ENCODE peak calls at places on chromosomes 11 and 22, in eight cellular contexts. Z is stomach, O is ovary, I is tibial nerve, W is esophagus muscularis mucosa, Y is K562, H is H1, R is sigmoid colon. G is an unnamed sample.

GRCh38 chr11:67277231-67277961 is 11.1 kb downstream of the GRK2 start:
- DNase-seq in Z (peak), O (peak), I (peak), W (peak), Y (peak), H (peak), R (peak), G (peak)

GRCh38 chr11:2462986-2463765 is 18.4 kb downstream of the KCNQ1 start:
- DNase-seq in Z (peak), O (peak), I (no peak), W (no peak), Y (no peak), H (no peak), R (peak), G (peak)

GRCh38 chr11:118435233-118435892 is 929 bp upstream of the KMT2A start:
- DNase-seq in Z (peak), O (peak), I (peak), W (no peak), Y (peak), H (peak), R (peak), G (peak)

GRCh38 chr11:27557223-27557622 is 50.7 kb upstream of the LIN7C start:
- DNase-seq in Z (no peak), O (no peak), I (no peak), W (no peak), Y (no peak), H (no peak), R (no peak), G (no peak)

GRCh38 chr22:33274214-33274828 is 216.1 kb upstream of the SYN3 start:
- DNase-seq in Z (no peak), O (no peak), I (peak), W (no peak), Y (peak), H (peak), R (no peak), G (peak)

GRCh38 chr11:100778386-100778785 is 91.3 kb downstream of the ARHGAP42 start:
- DNase-seq in Z (no peak), O (no peak), I (no peak), W (no peak), Y (no peak), H (no peak), R (no peak), G (no peak)

GRCh38 chr11:37748641-37749040 is 1150.6 kb upstream of the RAG2 start:
- DNase-seq in Z (no peak), O (no peak), I (no peak), W (no peak), Y (no peak), H (no peak), R (no peak), G (no peak)

GRCh38 chr22:18044548-18045271 is 20.3 kb upstream of the MICAL3 start:
- DNase-seq in Z (peak), O (peak), I (peak), W (no peak), Y (no peak), H (no peak), R (no peak), G (no peak)

GRCh38 chr11:118364956-118365615 is 5.7 kb downstream of the UBE4A start:
- DNase-seq in Z (no peak), O (no peak), I (no peak), W (no peak), Y (no peak), H (no peak), R (no peak), G (no peak)

GRCh38 chr11:70483077-70483861 is 84.9 kb downstream of the CTTN start:
- DNase-seq in Z (peak), O (no peak), I (peak), W (no peak), Y (peak), H (no peak), R (no peak), G (peak)

GRCh38 chr22:30238136-30238535 is 8.4 kb downstream of the LIF start:
- DNase-seq in Z (no peak), O (no peak), I (no peak), W (no peak), Y (no peak), H (no peak), R (no peak), G (no peak)

GRCh38 chr11:113888848-113889247 is 13.5 kb upstream of the USP28 start:
- DNase-seq in Z (no peak), O (no peak), I (no peak), W (no peak), Y (no peak), H (no peak), R (no peak), G (no peak)
- TF ChIP-seq POLR2A in Z (no peak), O (no peak), I (no peak), W (no peak), Y (no peak), H (no peak), R (no peak), G (no peak)

GRCh38 chr11:74723511-74723910 is 7.7 kb downstream of the CHRDL2 start:
- DNase-seq in Z (no peak), O (no peak), I (no peak), W (no peak), Y (no peak), H (no peak), R (no peak), G (no peak)

GRCh38 chr11:74721479-74721835 is 9.8 kb downstream of the CHRDL2 start:
- DNase-seq in Z (no peak), O (no peak), I (no peak), W (no peak), Y (no peak), H (no peak), R (no peak), G (no peak)

GRCh38 chr11:74717211-74717997 is 13.8 kb downstream of the CHRDL2 start:
- DNase-seq in Z (no peak), O (no peak), I (no peak), W (no peak), Y (no peak), H (no peak), R (no peak), G (no peak)

GRCh38 chr11:74719011-74719410 is 12.2 kb downstream of the CHRDL2 start:
- DNase-seq in Z (no peak), O (no peak), I (no peak), W (no peak), Y (no peak), H (no peak), R (no peak), G (no peak)

DNA sequence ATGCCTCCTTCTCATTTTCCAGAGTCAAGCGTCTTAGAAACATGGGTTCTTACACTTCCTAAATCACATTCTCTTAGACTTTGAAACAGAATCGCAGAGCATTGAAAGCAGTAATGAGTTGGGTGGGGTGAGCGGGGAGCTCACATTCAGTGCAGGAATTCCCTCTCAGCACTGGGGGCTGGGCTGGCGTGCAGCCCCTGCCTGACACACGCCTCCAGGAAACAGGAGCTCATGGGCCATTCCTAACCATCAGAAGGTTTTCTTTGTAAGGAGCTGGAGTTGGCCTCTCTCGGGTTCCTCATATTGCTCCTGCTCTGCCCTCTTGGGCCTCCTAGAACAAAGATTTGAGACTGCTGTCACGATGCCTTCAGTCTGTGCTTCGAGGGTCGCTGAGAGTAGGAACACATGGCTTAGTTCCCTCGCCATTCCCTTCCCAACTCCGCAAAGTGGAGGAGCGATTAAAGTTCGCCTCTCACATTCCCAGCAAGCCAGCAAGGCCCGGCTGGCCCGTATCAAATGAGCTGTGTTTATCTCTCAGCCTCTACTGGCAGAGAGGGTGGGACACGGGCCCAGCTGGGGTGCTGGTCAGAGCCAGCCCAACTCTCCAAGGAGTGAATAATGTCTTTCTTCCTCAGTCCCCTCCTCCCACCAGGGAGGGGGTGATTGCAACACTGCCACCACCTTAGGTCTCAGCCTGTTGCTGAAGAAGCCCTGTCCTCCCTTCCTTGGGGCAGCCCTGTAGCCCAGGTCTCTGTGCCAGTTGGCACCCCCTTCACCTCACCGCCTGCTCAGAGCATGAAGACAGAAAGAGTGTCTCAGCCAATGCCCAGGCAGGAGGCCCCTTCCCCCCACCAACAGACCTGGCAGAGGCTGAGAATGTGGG is 10.4 kb downstream of the CHRDL2 start:
- DNase-seq in Z (peak), O (peak), I (no peak), W (peak), Y (no peak), H (no peak), R (peak), G (peak)
- TF ChIP-seq EP300 in Z (peak), O (no peak), I (peak), W (no peak), Y (no peak), H (no peak), R (peak), G (no peak)

GRCh38 chr11:87043894-87044293 is 6.2 kb downstream of the TMEM135 start:
- DNase-seq in Z (no peak), O (no peak), I (no peak), W (no peak), Y (no peak), H (no peak), R (no peak), G (no peak)

GRCh38 chr11:87046824-87047223 is 9.1 kb downstream of the TMEM135 start:
- DNase-seq in Z (no peak), O (no peak), I (no peak), W (no peak), Y (no peak), H (no peak), R (no peak), G (no peak)
- TF ChIP-seq POLR2A in Z (no peak), O (no peak), I (no peak), W (no peak), Y (no peak), H (no peak), R (no peak), G (no peak)

GRCh38 chr11:62791501-62792192 is at the start of gene TMEM223:
- DNase-seq in Z (peak), O (peak), I (peak), W (peak), Y (peak), H (peak), R (peak), G (peak)
- TF ChIP-seq EP300 in Z (no peak), O (no peak), I (peak), W (no peak), Y (no peak), H (no peak), R (no peak), G (no peak)

DNA sequence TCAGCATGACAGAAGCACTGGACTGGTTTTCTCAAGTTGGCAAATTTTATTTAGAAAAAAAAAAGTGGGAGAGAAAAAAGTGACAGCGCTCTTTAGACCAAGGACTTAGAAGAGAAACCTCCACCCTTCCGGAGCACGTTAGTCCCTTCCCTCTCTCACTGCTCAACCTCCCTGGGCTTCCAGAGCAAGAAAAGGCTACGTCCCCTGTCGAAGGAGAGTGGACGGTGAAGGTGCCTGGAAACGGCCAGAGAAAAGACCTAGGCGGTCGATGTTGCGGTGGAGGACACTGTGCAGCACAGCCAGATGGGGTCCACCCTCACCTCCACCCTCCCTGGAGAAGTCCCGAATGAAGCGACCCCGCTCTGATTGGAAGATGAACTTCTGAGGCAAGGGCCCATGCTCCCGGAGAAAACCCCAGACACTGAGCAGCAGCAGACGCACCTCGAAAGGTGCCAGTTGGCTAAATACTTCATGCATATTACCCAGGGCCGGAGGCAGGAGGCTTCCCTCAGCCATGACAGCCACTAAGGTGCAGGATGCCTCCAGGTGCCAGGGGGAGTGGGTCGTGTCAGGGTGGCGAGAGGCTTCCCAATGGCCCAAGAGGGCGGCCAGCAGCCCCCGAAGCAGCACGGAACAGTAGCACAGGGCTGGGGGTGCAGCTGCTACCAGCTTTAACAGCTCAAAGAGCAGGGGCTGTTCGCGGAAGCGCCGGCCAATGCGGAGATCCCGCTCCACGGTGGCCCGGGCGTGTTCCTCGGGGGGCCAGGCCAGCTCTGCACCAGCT is 604 bp upstream of the GANAB start:
- DNase-seq in Z (no peak), O (no peak), I (no peak), W (no peak), Y (no peak), H (no peak), R (peak), G (no peak)
- TF ChIP-seq POLR2A in Z (no peak), O (no peak), I (no peak), W (no peak), Y (no peak), H (no peak), R (no peak), G (no peak)

DNA sequence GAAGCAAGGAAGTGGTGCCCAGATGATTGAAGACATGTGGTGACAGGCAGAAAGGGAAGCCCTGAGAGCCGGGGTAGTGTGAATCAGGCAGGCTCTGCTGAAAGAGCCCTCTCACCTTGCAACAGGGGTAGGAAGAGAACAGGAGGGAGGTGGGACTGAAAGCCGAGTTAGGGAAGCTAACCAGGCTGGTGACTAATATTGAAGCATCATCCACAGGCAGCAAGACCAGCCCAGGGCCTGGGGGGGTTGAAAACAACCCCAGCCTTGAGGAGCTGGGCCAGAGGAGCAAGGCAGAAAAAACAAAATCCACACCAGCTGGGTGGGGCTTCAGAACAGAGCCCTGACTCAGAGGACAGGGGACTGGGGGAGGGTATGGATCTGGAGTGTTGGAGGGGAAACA is 35.0 kb upstream of the CRTAM start:
- DNase-seq in Z (no peak), O (no peak), I (no peak), W (no peak), Y (no peak), H (no peak), R (no peak), G (no peak)
- TF ChIP-seq EP300 in Z (no peak), O (no peak), I (no peak), W (no peak), Y (no peak), H (no peak), R (no peak), G (no peak)

GRCh38 chr11:5631969-5632635 is 7.3 kb downstream of the TRIM34 start:
- DNase-seq in Z (no peak), O (no peak), I (no peak), W (no peak), Y (no peak), H (no peak), R (no peak), G (no peak)
- TF ChIP-seq POLR2A in Z (no peak), O (no peak), I (no peak), W (no peak), Y (no peak), H (no peak), R (no peak), G (no peak)